ENCODE peak calls at places on chromosomes 16 and 17, in nine cellular contexts. M, S, A, H, T, W, I, U and G are unnamed samples.
A peak's percentile ranks its signal among the peaks of the same experiment; 100 is the strongest.

GRCh38 chr17:79658811-79659207 is 48.0 kb upstream of the RBFOX3 start:
- DNase-seq in M (no peak), S (no peak), A (no peak), H (no peak), T (no peak), W (no peak), I (no peak), U (no peak), G (no peak)

GRCh38 chr17:30278032-30278431 is 13.7 kb downstream of the BLMH start:
- DNase-seq in M (no peak), S (peak; percentile 29), A (no peak), H (peak; percentile 34), T (no peak), W (peak; percentile 33), I (no peak), U (peak; percentile 3), G (no peak)

GRCh38 chr17:78412403-78412802 is 34.0 kb downstream of the PGS1 start:
- DNase-seq in M (no peak), S (no peak), A (peak; percentile 41), H (no peak), T (no peak), W (no peak), I (no peak), U (no peak), G (no peak)

GRCh38 chr16:67442581-67443255 is 11.8 kb downstream of the HSD11B2 start:
- DNase-seq in M (no peak), S (no peak), A (no peak), H (peak; percentile 96), T (no peak), W (no peak), I (no peak), U (no peak), G (no peak)

GRCh38 chr17:69448431-69449102 is 34.1 kb downstream of the MAP2K6 start:
- DNase-seq in M (peak; percentile 37), S (no peak), A (no peak), H (peak; percentile 57), T (no peak), W (no peak), I (no peak), U (no peak), G (peak; percentile 30)

GRCh38 chr17:59963738-59964454 is 644 bp downstream of the RNFT1 start:
- DNase-seq in M (peak; percentile 58), S (no peak), A (peak; percentile 59), H (peak; percentile 52), T (peak; percentile 49), W (peak; percentile 62), I (peak; percentile 18), U (peak; percentile 51), G (peak; percentile 49)

GRCh38 chr17:43556292-43556691 is 10.2 kb upstream of the ETV4 start:
- DNase-seq in M (no peak), S (peak; percentile 39), A (peak; percentile 22), H (peak; percentile 52), T (no peak), W (peak; percentile 76), I (no peak), U (no peak), G (no peak)

GRCh38 chr16:88383401-88384221 is 852 bp downstream of the ZNF469 start:
- DNase-seq in M (no peak), S (no peak), A (peak; percentile 32), H (no peak), T (no peak), W (no peak), I (no peak), U (no peak), G (peak; percentile 68)

GRCh38 chr17:39054111-39054645 is 87.0 kb upstream of the FBXO47 start:
- DNase-seq in M (no peak), S (no peak), A (no peak), H (no peak), T (no peak), W (no peak), I (no peak), U (no peak), G (no peak)